ENCODE peak calls at places on chromosome X, in ten cellular contexts. L is suprapubic skin; T is nucleus accumbens; W is T-helper 22 cell; S is caudate nucleus; J is ELR; P is uterus; R is stimulated activated CD8-positive, alpha-beta memory T cell treated with anti-CD3 and anti-CD28 coated beads, Interleukin-15, amount 100 ng/mL, for 1 hour; N is left colon; D is dorsolateral prefrontal cortex. O is an unnamed sample.

GRCh38 chrX:107678957-107679740 is 50.8 kb downstream of the PRPS1 start:
- DNase-seq in L (peak), T (no peak), W (peak), S (no peak), J (peak), P (peak), R (no peak), N (peak), D (no peak), O (no peak)

GRCh38 chrX:21638311-21638710 is 19.8 kb downstream of the KLHL34 start:
- DNase-seq in L (no peak), T (no peak), W (no peak), S (no peak), J (peak), P (no peak), R (no peak), N (no peak), D (no peak), O (no peak)

GRCh38 chrX:38806054-38806389 is 4.8 kb downstream of the MID1IP1 start:
- DNase-seq in L (no peak), T (peak), W (no peak), S (no peak), J (peak), P (no peak), R (no peak), N (peak), D (no peak), O (no peak)

GRCh38 chrX:133444952-133445831 is 29.9 kb upstream of the GPC4 start:
- DNase-seq in L (no peak), T (no peak), W (no peak), S (no peak), J (no peak), P (no peak), R (no peak), N (peak), D (no peak), O (no peak)

GRCh38 chrX:66544181-66544580 is 94.7 kb downstream of the EDA2R start:
- DNase-seq in L (no peak), T (no peak), W (no peak), S (no peak), J (no peak), P (no peak), R (no peak), N (no peak), D (no peak), O (no peak)

GRCh38 chrX:136847874-136848273 is 32.7 kb downstream of the RBMX start:
- DNase-seq in L (no peak), T (no peak), W (no peak), S (no peak), J (no peak), P (no peak), R (no peak), N (no peak), D (no peak), O (no peak)

GRCh38 chrX:72621619-72622485 is 49.2 kb upstream of the HDAC8 start:
- DNase-seq in L (no peak), T (no peak), W (no peak), S (no peak), J (peak), P (no peak), R (no peak), N (no peak), D (no peak), O (no peak)

GRCh38 chrX:45781901-45782553 is 581.4 kb upstream of the DIPK2B start:
- DNase-seq in L (no peak), T (no peak), W (no peak), S (no peak), J (peak), P (no peak), R (no peak), N (no peak), D (no peak), O (no peak)

GRCh38 chrX:11053351-11053750 is 57.8 kb upstream of the HCCS start:
- DNase-seq in L (no peak), T (no peak), W (no peak), S (no peak), J (no peak), P (no peak), R (no peak), N (no peak), D (no peak), O (no peak)

GRCh38 chrX:108299101-108299591 is 139.1 kb downstream of the COL4A6 start:
- DNase-seq in L (no peak), T (no peak), W (no peak), S (no peak), J (peak), P (no peak), R (no peak), N (no peak), D (no peak), O (no peak)

GRCh38 chrX:67635424-67635823 is 91.6 kb downstream of the AR start:
- DNase-seq in L (no peak), T (no peak), W (no peak), S (no peak), J (no peak), P (no peak), R (no peak), N (no peak), D (no peak), O (no peak)

GRCh38 chrX:107565916-107566602 is 62.3 kb upstream of the PRPS1 start:
- DNase-seq in L (no peak), T (no peak), W (no peak), S (no peak), J (peak), P (no peak), R (no peak), N (no peak), D (no peak), O (no peak)

GRCh38 chrX:77160301-77160700 is 286.9 kb upstream of the FGF16 start:
- DNase-seq in L (no peak), T (no peak), W (no peak), S (no peak), J (peak), P (no peak), R (no peak), N (no peak), D (no peak), O (no peak)

GRCh38 chrX:153649178-153649914 is 2.3 kb downstream of the DUSP9 start:
- DNase-seq in L (peak), T (no peak), W (no peak), S (no peak), J (peak), P (peak), R (no peak), N (peak), D (peak), O (no peak)

GRCh38 chrX:79325263-79325958 is 41.7 kb downstream of the ITM2A start:
- DNase-seq in L (no peak), T (no peak), W (no peak), S (no peak), J (no peak), P (no peak), R (no peak), N (no peak), D (no peak), O (no peak)